ENCODE peak calls at places on chromosomes 7 and 10, in four cellular contexts. V, D, Z and U are unnamed samples.

GRCh38 chr10:107727762-107728317 is 563.3 kb upstream of the SORCS1 start:
- DNase-seq in D (no peak), Z (no peak), V (no peak), U (no peak)

GRCh38 chr7:45070254-45070642 is 18.5 kb downstream of the NACAD start:
- DNase-seq in D (no peak), Z (no peak), V (no peak), U (no peak)

GRCh38 chr10:43222296-43222695 is 44.6 kb downstream of the RASGEF1A start:
- DNase-seq in V (no peak), D (no peak), Z (no peak), U (no peak)

GRCh38 chr10:112347709-112348671 is 25.9 kb upstream of the ACSL5 start:
- DNase-seq in V (no peak), Z (no peak), D (no peak), U (no peak)

GRCh38 chr10:33386926-33387325 is 52.5 kb upstream of the NRP1 start:
- DNase-seq in V (no peak), Z (no peak), D (no peak), U (no peak)

GRCh38 chr7:45181286-45181960 is 23.8 kb downstream of the RAMP3 start:
- DNase-seq in Z (no peak), D (no peak), V (no peak), U (no peak)

GRCh38 chr7:14596421-14596820 is 306.1 kb downstream of the DGKB start:
- DNase-seq in D (no peak), V (no peak), Z (no peak), U (no peak)

GRCh38 chr10:739403-739802 is 49.9 kb upstream of the DIP2C start:
- DNase-seq in V (no peak), Z (no peak), D (no peak), U (no peak)

GRCh38 chr7:78221961-78222751 is 423.6 kb downstream of the PHTF2 start:
- DNase-seq in V (no peak), D (no peak), Z (no peak), U (no peak)
- TF ChIP-seq CTCF in V (no peak), D (no peak), Z (no peak), U (no peak)

GRCh38 chr10:21533577-21534475 is at the start of gene MLLT10:
- DNase-seq in Z (peak), V (peak), D (no peak), U (peak)
- TF ChIP-seq CTCF in Z (peak), V (no peak), D (no peak), U (no peak)

GRCh38 chr10:14547826-14548225 is 217.1 kb upstream of the FRMD4A start:
- DNase-seq in D (no peak), Z (no peak), V (no peak), U (no peak)
- TF ChIP-seq CTCF in D (peak), Z (no peak), V (peak), U (no peak)

GRCh38 chr7:71266912-71267311 is 135.0 kb downstream of the GALNT17 start:
- DNase-seq in Z (no peak), D (no peak), V (no peak), U (no peak)
- TF ChIP-seq CTCF in Z (no peak), D (no peak), V (no peak), U (no peak)

DNA sequence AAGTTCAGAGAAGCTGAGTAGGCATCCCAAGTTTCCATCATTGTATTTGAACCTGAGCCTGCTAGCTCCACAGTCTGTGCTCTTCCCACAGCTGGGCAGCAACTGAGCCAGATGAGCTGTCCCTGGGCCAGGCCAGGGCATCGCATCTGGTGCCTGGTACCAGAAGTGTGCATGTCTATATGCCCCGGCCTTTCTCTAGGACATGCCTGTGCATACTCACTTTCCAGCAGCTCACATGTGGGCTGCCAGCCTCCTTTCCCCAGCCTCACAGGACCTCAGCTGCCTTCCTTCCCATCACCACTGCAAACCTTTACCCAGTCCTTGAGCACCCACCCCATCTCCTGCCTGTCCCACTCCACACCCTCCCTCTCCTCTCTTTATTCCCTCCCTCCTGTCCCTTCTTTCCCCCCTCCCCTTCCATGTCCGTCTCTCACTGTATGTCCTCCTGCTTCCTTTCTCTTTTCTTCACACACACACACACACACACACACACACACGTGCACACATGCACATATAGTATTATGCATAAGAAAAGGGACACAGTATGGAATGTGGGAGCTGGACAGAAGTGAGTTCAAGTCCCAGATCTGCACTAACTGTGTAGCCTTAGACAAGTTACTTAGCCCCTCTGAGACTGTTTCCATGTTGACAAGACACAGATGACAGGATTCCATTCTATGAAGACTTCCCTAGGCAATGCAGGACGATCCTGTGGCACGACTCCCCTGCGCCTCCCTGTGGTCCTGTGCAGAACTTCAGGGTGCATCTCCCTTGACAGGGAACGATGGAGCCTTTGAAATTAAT is 10.9 kb downstream of the CDHR1 start:
- DNase-seq in V (peak), D (peak), Z (peak), U (peak)
- TF ChIP-seq CTCF in V (peak), D (peak), Z (peak), U (peak)

GRCh38 chr7:93921190-93921585 is 347 bp upstream of the GNG11 start:
- DNase-seq in D (no peak), V (no peak), Z (no peak), U (no peak)

GRCh38 chr7:93923291-93923690 is 1.8 kb downstream of the GNG11 start:
- DNase-seq in V (no peak), D (no peak), Z (no peak), U (no peak)

GRCh38 chr7:93920496-93921189 is 892 bp upstream of the GNG11 start:
- DNase-seq in D (no peak), Z (no peak), V (no peak), U (no peak)

GRCh38 chr7:93923946-93924345 is 2.4 kb downstream of the GNG11 start:
- DNase-seq in Z (no peak), V (no peak), D (no peak), U (no peak)

DNA sequence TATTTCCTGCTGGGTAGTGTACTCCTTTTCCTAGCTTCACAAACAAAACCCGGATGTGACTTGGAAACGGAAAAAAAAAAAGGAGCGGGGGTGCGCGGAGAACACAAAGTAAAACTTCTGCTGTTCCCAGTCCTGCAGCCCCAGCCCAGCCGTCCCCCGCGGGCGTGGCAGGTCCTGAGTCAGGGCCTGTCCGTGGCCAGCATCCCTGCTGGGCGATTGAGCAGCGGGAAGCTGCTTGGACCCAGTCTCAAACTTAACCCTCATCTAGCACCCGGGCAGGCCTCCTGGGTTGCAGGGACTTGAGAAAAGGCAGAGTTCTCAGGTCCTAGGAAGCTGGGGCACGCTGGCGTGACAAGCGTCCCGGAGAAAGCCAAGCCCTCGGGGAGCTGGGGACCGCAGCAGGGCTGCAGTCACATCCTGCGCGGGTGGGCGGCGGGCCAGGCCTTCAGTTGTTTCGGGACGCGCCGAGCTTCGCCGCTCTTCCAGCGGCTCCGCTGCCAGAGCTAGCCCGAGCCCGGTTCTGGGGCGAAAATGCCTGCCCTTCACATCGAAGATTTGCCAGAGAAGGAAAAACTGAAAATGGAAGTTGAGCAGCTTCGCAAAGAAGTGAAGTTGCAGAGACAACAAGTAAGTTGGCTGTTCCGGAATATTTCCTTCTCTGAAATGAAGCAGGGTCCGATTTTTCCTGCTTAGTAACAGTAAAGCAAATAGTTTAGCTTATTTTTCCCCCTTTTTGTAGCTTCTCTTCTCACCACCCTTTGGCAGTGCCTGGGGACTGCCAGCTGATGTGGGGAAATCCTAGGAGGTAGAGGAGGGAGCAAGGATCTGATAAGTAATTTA is at the start of gene GNG11:
- DNase-seq in D (no peak), Z (peak), V (peak), U (peak)
- TF ChIP-seq CTCF in D (no peak), Z (peak), V (no peak), U (no peak)

GRCh38 chr7:81510122-81510521 is 259.7 kb downstream of the HGF start:
- DNase-seq in Z (no peak), D (no peak), V (no peak), U (no peak)
- TF ChIP-seq CTCF in Z (no peak), D (no peak), V (no peak), U (no peak)

DNA sequence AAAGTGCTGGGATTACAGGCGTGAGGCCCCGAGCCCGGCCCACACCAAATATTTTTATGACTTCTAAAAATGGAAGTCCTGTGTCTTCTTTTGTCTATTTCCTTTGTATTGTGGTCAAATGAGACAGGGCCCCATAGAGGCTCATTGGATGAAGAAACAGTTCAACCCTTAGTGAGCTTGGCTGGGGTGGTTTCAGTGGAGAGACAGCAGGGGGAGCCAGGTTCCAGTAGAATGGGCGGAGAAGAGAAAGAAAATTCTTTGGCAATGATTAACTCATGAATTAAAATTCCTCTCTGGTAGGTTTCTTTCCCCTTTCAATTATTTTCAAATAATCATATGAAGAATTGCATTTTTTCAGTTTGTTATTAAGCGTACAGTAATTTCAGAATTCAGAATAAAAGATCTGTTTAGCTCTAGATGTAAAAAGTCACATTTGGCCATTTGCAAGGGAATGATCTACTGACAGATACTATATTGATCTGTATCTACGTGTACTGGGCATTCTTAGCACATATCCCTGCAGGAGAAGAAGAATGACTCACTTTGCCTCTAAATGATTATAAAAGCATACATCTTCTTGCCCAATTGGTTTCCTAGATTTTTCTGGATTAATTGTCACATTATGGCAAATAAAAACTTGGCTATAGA is 43.2 kb downstream of the PNLIPRP3 start:
- DNase-seq in V (no peak), D (no peak), Z (no peak), U (no peak)
- TF ChIP-seq CTCF in V (peak), D (peak), Z (no peak), U (no peak)

GRCh38 chr10:61140765-61141392 is 196.9 kb upstream of the RHOBTB1 start:
- DNase-seq in Z (peak), V (peak), D (peak), U (no peak)

GRCh38 chr10:61138728-61139127 is 194.7 kb upstream of the RHOBTB1 start:
- DNase-seq in D (no peak), V (no peak), Z (no peak), U (no peak)

GRCh38 chr10:61139230-61139928 is 195.4 kb upstream of the RHOBTB1 start:
- DNase-seq in D (no peak), V (no peak), Z (no peak), U (no peak)

DNA sequence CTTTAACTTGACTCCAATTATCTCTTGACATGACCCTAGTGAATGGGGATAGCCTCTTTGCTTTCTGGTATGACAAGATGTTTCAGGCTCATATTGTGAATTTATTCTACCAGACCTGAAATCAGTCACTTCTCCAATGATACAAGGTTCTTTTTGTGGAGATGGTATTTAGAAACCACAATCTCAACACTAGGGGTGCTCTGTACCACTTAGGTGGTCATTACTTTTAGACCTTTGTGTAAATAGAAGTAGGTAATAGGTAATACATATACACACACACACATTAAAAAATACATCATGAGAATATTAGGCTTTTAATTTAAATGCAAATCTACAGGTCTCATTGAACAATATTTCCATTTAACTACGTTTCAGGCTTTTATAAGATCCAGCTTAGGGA is 199.0 kb upstream of the RHOBTB1 start:
- DNase-seq in V (no peak), D (no peak), Z (no peak), U (no peak)
- TF ChIP-seq CTCF in V (no peak), D (no peak), Z (no peak), U (no peak)